ENCODE peak calls at places on chromosome 2, in six cellular contexts. One of them, this sample, is unnamed.

GRCh38 chr2:126653102-126653501 is 2.9 kb upstream of the GYPC start:
- DNase-seq in IMR-90: no peak
- DNase-seq in H9: no peak
- DNase-seq in H1: peak; percentile 11
- DNase-seq in mesenchymal stem cell: no peak
- DNase-seq in trophoblast cell: no peak
- DNase-seq in this sample: no peak

GRCh38 chr2:12061785-12062184 is 315.4 kb downstream of the LPIN1 start:
- DNase-seq in IMR-90: no peak
- DNase-seq in H9: no peak
- DNase-seq in H1: no peak
- DNase-seq in mesenchymal stem cell: no peak
- DNase-seq in trophoblast cell: no peak
- DNase-seq in this sample: no peak

GRCh38 chr2:158745067-158745865 is 49.9 kb upstream of the DAPL1 start:
- DNase-seq in IMR-90: peak; percentile 74
- DNase-seq in H9: peak; percentile 74
- DNase-seq in H1: peak; percentile 78
- DNase-seq in mesenchymal stem cell: peak; percentile 68
- DNase-seq in trophoblast cell: peak; percentile 64
- DNase-seq in this sample: peak; percentile 63

GRCh38 chr2:234995332-234996007 is 43.7 kb downstream of the SH3BP4 start:
- DNase-seq in IMR-90: no peak
- DNase-seq in H9: no peak
- DNase-seq in H1: no peak
- DNase-seq in mesenchymal stem cell: no peak
- DNase-seq in trophoblast cell: no peak
- DNase-seq in this sample: no peak

GRCh38 chr2:150681120-150681796 is 193.8 kb upstream of the RND3 start:
- DNase-seq in IMR-90: peak; percentile 97
- DNase-seq in H9: no peak
- DNase-seq in H1: no peak
- DNase-seq in mesenchymal stem cell: peak; percentile 97
- DNase-seq in trophoblast cell: peak; percentile 92
- DNase-seq in this sample: no peak

GRCh38 chr2:61538920-61539559 is 884 bp upstream of the XPO1 start:
- DNase-seq in IMR-90: peak; percentile 10
- DNase-seq in H9: peak; percentile 49
- DNase-seq in H1: no peak
- DNase-seq in mesenchymal stem cell: peak; percentile 34
- DNase-seq in trophoblast cell: peak; percentile 25
- DNase-seq in this sample: peak; percentile 6

GRCh38 chr2:140275427-140275826 is 1495.2 kb upstream of the NXPH2 start:
- DNase-seq in IMR-90: no peak
- DNase-seq in H9: no peak
- DNase-seq in H1: no peak
- DNase-seq in mesenchymal stem cell: no peak
- DNase-seq in trophoblast cell: peak; percentile 3
- DNase-seq in this sample: no peak

GRCh38 chr2:156334496-156335478 is 2.3 kb upstream of the NR4A2 start:
- DNase-seq in IMR-90: peak; percentile 94
- DNase-seq in H9: peak; percentile 76
- DNase-seq in H1: peak; percentile 74
- DNase-seq in mesenchymal stem cell: peak; percentile 97
- DNase-seq in trophoblast cell: peak; percentile 79
- DNase-seq in this sample: peak; percentile 50

GRCh38 chr2:54341656-54342055 is 85.6 kb upstream of the TSPYL6 start:
- DNase-seq in IMR-90: no peak
- DNase-seq in H9: no peak
- DNase-seq in H1: no peak
- DNase-seq in mesenchymal stem cell: no peak
- DNase-seq in trophoblast cell: no peak
- DNase-seq in this sample: no peak
- H2BK5ac ChIP-seq in IMR-90: no peak overlapping the region
- H2BK5ac ChIP-seq in H9: no peak overlapping the region
- H2BK5ac ChIP-seq in H1: no peak overlapping the region
- H2BK5ac ChIP-seq in mesenchymal stem cell: no peak overlapping the region
- H2BK5ac ChIP-seq in trophoblast cell: no peak overlapping the region
- H2BK5ac ChIP-seq in this sample: no peak overlapping the region

DNA sequence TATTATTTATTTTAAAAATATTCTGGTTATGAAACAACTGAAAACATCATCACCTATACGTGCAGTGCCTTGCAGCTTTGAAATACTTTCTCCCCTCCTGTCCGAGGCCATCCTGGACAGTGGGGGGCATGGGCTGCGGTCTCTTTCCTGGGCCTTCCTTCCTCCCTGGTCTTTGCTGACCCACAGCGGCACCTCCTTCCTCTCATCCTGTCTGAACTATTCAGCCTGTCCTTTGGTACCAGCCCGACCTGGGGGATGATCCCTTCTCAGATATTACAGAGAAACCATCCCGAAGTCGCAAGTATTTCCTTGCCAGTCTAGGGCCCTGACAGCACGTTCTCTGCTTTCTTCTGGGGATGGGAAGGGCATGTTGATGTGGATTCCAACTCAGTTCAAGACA is 736.6 kb upstream of the HS6ST1 start:
- DNase-seq in IMR-90: no peak
- DNase-seq in H9: no peak
- DNase-seq in H1: no peak
- DNase-seq in mesenchymal stem cell: no peak
- DNase-seq in trophoblast cell: no peak
- DNase-seq in this sample: no peak
- H3K9me3 ChIP-seq in IMR-90: peaks cover 7% of the 10 kb centered on the region
- H3K9me3 ChIP-seq in H9: no peaks in the 10 kb centered on the region
- H3K9me3 ChIP-seq in H1: peaks cover 4% of the 10 kb centered on the region
- H3K9me3 ChIP-seq in mesenchymal stem cell: peaks cover 3% of the 10 kb centered on the region
- H3K9me3 ChIP-seq in trophoblast cell: no peaks in the 10 kb centered on the region
- H3K9me3 ChIP-seq in this sample: no peaks in the 10 kb centered on the region

GRCh38 chr2:218568190-218569037 is at the start of the genes CNOT9 and USP37:
- DNase-seq in IMR-90: peak; percentile 97
- DNase-seq in H9: peak; percentile 99
- DNase-seq in H1: peak; percentile 100
- DNase-seq in mesenchymal stem cell: peak; percentile 98
- DNase-seq in trophoblast cell: peak; percentile 99
- DNase-seq in this sample: peak; percentile 99
- H2BK5ac ChIP-seq in IMR-90: peak within 1 kb of the TSS; percentile 94
- H2BK5ac ChIP-seq in H9: peak within 1 kb of the TSS; percentile 43
- H2BK5ac ChIP-seq in H1: peak within 1 kb of the TSS; percentile 97
- H2BK5ac ChIP-seq in mesenchymal stem cell: no peak within 1 kb of the TSS
- H2BK5ac ChIP-seq in trophoblast cell: peak within 1 kb of the TSS; percentile 85
- H2BK5ac ChIP-seq in this sample: peak within 1 kb of the TSS; percentile 72

DNA sequence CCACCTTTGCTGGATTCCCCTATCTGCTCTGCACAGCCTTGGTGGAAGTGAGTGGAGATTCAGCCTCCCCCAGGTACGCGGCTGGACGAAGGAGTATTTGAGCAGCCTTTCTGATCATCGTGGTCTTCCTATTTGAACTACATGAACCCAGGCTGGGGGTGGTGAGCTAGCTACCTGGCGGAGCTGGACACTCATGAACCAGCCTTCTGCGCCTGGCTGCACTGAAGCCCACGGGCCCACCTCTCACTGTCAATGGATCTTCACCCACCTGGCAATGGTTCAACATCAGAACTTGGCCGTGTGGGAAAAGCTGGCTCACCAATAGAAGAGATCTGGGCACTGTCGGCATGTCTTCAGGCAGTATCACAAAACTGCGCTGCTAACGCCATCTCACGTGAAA is 35.4 kb downstream of the ANKMY1 start:
- DNase-seq in IMR-90: no peak
- DNase-seq in H9: no peak
- DNase-seq in H1: peak; percentile 27
- DNase-seq in mesenchymal stem cell: no peak
- DNase-seq in trophoblast cell: no peak
- DNase-seq in this sample: no peak
- H3K9me3 ChIP-seq in IMR-90: peaks cover 19% of the 10 kb centered on the region
- H3K9me3 ChIP-seq in H9: peaks cover 23% of the 10 kb centered on the region
- H3K9me3 ChIP-seq in H1: peaks cover 29% of the 10 kb centered on the region
- H3K9me3 ChIP-seq in mesenchymal stem cell: peaks cover 12% of the 10 kb centered on the region
- H3K9me3 ChIP-seq in trophoblast cell: peaks cover 59% of the 10 kb centered on the region
- H3K9me3 ChIP-seq in this sample: peaks cover 29% of the 10 kb centered on the region

GRCh38 chr2:226984461-226985226 is 148.8 kb downstream of the RHBDD1 start:
- DNase-seq in IMR-90: no peak
- DNase-seq in H9: no peak
- DNase-seq in H1: no peak
- DNase-seq in mesenchymal stem cell: no peak
- DNase-seq in trophoblast cell: no peak
- DNase-seq in this sample: no peak
- H2BK5ac ChIP-seq in IMR-90: no peak overlapping the region
- H2BK5ac ChIP-seq in H9: no peak overlapping the region
- H2BK5ac ChIP-seq in H1: peak overlapping the region; percentile 27
- H2BK5ac ChIP-seq in mesenchymal stem cell: no peak overlapping the region
- H2BK5ac ChIP-seq in trophoblast cell: no peak overlapping the region
- H2BK5ac ChIP-seq in this sample: no peak overlapping the region

DNA sequence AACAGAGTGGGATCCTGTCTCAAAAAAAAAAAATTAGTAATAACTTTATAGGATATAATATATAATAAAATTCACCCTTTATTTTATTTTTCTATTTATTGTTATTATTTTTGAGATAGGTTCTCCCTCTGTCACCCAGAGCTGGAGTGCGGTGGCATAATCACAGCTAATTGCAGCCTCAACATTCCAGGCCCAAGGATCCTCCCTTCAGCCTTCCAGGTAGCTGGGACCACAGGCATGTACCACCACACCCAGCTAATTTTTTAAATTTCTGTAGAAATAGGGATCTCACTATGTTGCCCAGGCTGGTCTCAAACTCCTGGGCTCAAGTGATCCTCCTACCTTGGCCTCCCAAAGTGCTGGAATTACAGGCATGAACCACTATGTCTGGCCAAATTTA is 958 bp downstream of the C2orf92 start:
- DNase-seq in IMR-90: no peak
- DNase-seq in H9: no peak
- DNase-seq in H1: no peak
- DNase-seq in mesenchymal stem cell: no peak
- DNase-seq in trophoblast cell: peak; percentile 85
- DNase-seq in this sample: no peak
- H3K9me3 ChIP-seq in IMR-90: no peaks in the 10 kb centered on the region
- H3K9me3 ChIP-seq in H9: no peaks in the 10 kb centered on the region
- H3K9me3 ChIP-seq in H1: no peaks in the 10 kb centered on the region
- H3K9me3 ChIP-seq in mesenchymal stem cell: no peaks in the 10 kb centered on the region
- H3K9me3 ChIP-seq in trophoblast cell: no peaks in the 10 kb centered on the region
- H3K9me3 ChIP-seq in this sample: no peaks in the 10 kb centered on the region

DNA sequence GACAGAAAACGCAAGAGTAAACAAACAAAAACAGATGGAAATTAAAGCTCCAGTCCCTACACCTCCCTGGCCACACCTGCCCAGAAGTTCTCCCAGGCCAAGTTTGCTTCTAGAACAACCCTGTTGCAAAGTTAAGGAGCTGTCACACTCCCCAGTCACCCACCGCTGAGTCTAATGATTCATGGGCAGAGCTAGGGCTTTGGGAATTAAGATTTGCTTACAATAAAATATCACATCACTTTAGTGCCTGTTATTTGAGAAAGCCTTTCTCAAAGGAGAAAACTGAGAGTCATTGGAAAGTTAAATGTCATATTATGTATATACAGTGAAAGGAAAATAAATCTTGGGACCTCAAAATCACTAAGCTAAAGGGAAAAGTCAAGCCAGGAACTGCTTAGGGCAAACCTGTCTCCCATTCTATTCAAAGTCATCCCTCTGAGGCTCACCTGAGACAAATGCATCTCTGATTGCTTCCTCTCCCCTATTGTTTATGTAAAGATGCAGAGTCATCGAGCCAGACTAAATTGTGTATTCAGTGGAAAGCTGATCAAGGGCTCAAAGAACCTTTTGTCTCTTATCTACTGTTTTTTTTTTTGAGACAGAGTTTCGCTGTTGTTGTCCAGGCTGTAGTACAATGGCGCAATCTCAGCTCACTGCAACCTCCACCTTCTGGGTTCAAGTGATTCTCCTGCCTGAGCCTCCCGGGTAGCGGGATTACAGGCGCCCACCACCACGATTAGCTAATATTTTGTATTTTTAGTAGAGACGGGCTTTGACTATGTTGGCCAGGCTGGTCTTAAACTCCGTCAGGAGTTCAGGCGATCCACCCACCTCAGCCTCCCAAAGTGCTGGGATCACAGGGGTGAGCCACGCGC is 2.8 kb downstream of the CRYGB start:
- DNase-seq in IMR-90: no peak
- DNase-seq in H9: peak; percentile 50
- DNase-seq in H1: no peak
- DNase-seq in mesenchymal stem cell: no peak
- DNase-seq in trophoblast cell: no peak
- DNase-seq in this sample: no peak
- H2BK5ac ChIP-seq in IMR-90: no peak overlapping the region
- H2BK5ac ChIP-seq in H9: no peak overlapping the region
- H2BK5ac ChIP-seq in H1: peak overlapping the region; percentile 67
- H2BK5ac ChIP-seq in mesenchymal stem cell: no peak overlapping the region
- H2BK5ac ChIP-seq in trophoblast cell: no peak overlapping the region
- H2BK5ac ChIP-seq in this sample: no peak overlapping the region

This sample was measured in neuronal stem cell.